ENCODE peak calls at places on chromosome 16, in six cellular contexts. O is uterus, Y is A549, Q is body of pancreas, A is gastrocnemius medialis, I is lower leg skin. T is an unnamed sample.
A peak's percentile ranks its signal among the peaks of the same experiment; 100 is the strongest.

GRCh38 chr16:80324371-80324770 is 216.4 kb upstream of the DYNLRB2 start:
- DNase-seq in I (no peak), A (no peak), Q (no peak), O (no peak), Y (no peak), T (no peak)

GRCh38 chr16:81401035-81401950 is 43.3 kb upstream of the CMIP start:
- DNase-seq in I (peak; percentile 91), O (no peak), A (no peak), Y (peak; percentile 97), Q (peak; percentile 10), T (peak; percentile 88)

GRCh38 chr16:6684076-6684673 is 648.5 kb upstream of the RBFOX1 start:
- DNase-seq in A (no peak), O (no peak), I (no peak), Q (peak; percentile 6), Y (peak; percentile 25), T (peak; percentile 4)

GRCh38 chr16:50398336-50398735 is 29.5 kb upstream of the BRD7 start:
- DNase-seq in A (no peak), I (peak; percentile 39), Y (no peak), Q (no peak), O (no peak), T (no peak)

GRCh38 chr16:9797306-9797705 is 384.9 kb downstream of the GRIN2A start:
- DNase-seq in Q (no peak), Y (peak; percentile 13), O (no peak), I (no peak), A (no peak), T (peak; percentile 19)

GRCh38 chr16:11580451-11581086 is 6.2 kb downstream of the LITAF start:
- DNase-seq in I (no peak), Q (no peak), O (no peak), A (no peak), Y (no peak), T (no peak)

GRCh38 chr16:10782628-10783027 is 36.0 kb downstream of the TVP23A start:
- DNase-seq in Q (no peak), A (no peak), Y (no peak), I (no peak), O (no peak), T (no peak)

GRCh38 chr16:19883296-19883951 is 1.2 kb downstream of the GPRC5B start:
- DNase-seq in Q (peak; percentile 21), O (peak; percentile 44), I (peak; percentile 90), Y (no peak), A (peak; percentile 68), T (no peak)

GRCh38 chr16:89309438-89310122 is 92.1 kb downstream of the ZNF778 start:
- DNase-seq in A (no peak), Q (no peak), O (no peak), Y (no peak), I (no peak), T (no peak)

GRCh38 chr16:66473654-66474519 is 46.8 kb downstream of the BEAN1 start:
- DNase-seq in Y (no peak), A (no peak), O (no peak), Q (no peak), I (peak; percentile 68), T (no peak)

GRCh38 chr16:25134306-25134705 is 22.8 kb downstream of the LCMT1 start:
- DNase-seq in O (no peak), Q (no peak), I (no peak), Y (no peak), A (no peak), T (no peak)

GRCh38 chr16:58832496-58832895 is 98.4 kb upstream of the GOT2 start:
- DNase-seq in Y (no peak), I (no peak), A (no peak), Q (no peak), O (no peak), T (no peak)

GRCh38 chr16:84029297-84030096 is 13.1 kb downstream of the SLC38A8 start:
- DNase-seq in A (no peak), O (no peak), Y (no peak), I (no peak), Q (no peak), T (no peak)

GRCh38 chr16:68351991-68352431 is 41.2 kb downstream of the PRMT7 start:
- DNase-seq in O (no peak), I (no peak), Q (peak; percentile 44), A (no peak), Y (no peak), T (no peak)
- TF ChIP-seq POLR2A in O (no peak), I (no peak), Q (no peak), A (no peak), Y (no peak), T (no peak)

GRCh38 chr16:15856901-15857778 is at the start of gene MYH11:
- DNase-seq in Q (no peak), A (no peak), O (peak; percentile 81), I (no peak), Y (no peak), T (no peak)
- TF ChIP-seq POLR2A in Q (no peak), A (no peak), O (peak; percentile 44), I (no peak), Y (no peak), T (no peak)

GRCh38 chr16:87495578-87495977 is 2.8 kb upstream of the ZCCHC14 start:
- DNase-seq in A (no peak), Y (no peak), O (no peak), I (no peak), Q (no peak), T (no peak)
- TF ChIP-seq POLR2A in A (no peak), Y (no peak), O (no peak), I (no peak), Q (no peak), T (no peak)

GRCh38 chr16:383326-384020 is 1.7 kb upstream of the PGAP6 start:
- DNase-seq in O (no peak), Q (peak; percentile 90), I (no peak), Y (no peak), A (no peak), T (no peak)

GRCh38 chr16:379961-380836 is 1.6 kb downstream of the PGAP6 start:
- DNase-seq in A (no peak), O (no peak), Q (no peak), I (no peak), Y (no peak), T (no peak)

GRCh38 chr16:380837-381787 is 666 bp downstream of the PGAP6 start:
- DNase-seq in I (no peak), Y (no peak), A (no peak), O (no peak), Q (peak; percentile 43), T (no peak)

GRCh38 chr16:379183-379960 is 2.4 kb downstream of the PGAP6 start:
- DNase-seq in Y (no peak), A (no peak), O (no peak), Q (peak; percentile 97), I (no peak), T (no peak)

GRCh38 chr16:381788-382717 is at the start of gene PGAP6:
- DNase-seq in O (peak; percentile 59), A (peak; percentile 66), I (peak; percentile 92), Q (peak; percentile 68), Y (no peak), T (peak; percentile 70)
- TF ChIP-seq POLR2A in O (no peak), A (peak; percentile 70), I (no peak), Q (peak; percentile 12), Y (peak; percentile 47), T (peak; percentile 71)

T was measured in H54.